ENCODE peak calls at places on chromosomes 5 and 9, in five cellular contexts. V, P, L, I and Z are unnamed samples.
A peak's percentile ranks its signal among the peaks of the same experiment; 100 is the strongest.

GRCh38 chr9:91710148-91710547 is 239.9 kb downstream of the ROR2 start:
- DNase-seq in I (no peak), V (no peak), L (no peak), P (no peak), Z (no peak)

GRCh38 chr5:41270423-41271251 is 57.3 kb upstream of the C6 start:
- DNase-seq in V (peak; percentile 43), I (no peak), L (peak; percentile 67), P (no peak), Z (peak; percentile 71)

GRCh38 chr9:107491081-107492053 is 1.8 kb upstream of the KLF4 start:
- DNase-seq in I (no peak), V (no peak), P (no peak), L (peak; percentile 65), Z (peak; percentile 53)

GRCh38 chr9:103902263-103902662 is 191.8 kb upstream of the SMC2 start:
- DNase-seq in I (no peak), V (no peak), P (no peak), L (no peak), Z (no peak)

GRCh38 chr5:140341591-140341990 is 4.8 kb downstream of the HBEGF start:
- DNase-seq in V (no peak), L (no peak), P (no peak), I (no peak), Z (no peak)

GRCh38 chr5:72146056-72146455 is 38.8 kb downstream of the MAP1B start:
- DNase-seq in P (no peak), I (no peak), V (no peak), L (no peak), Z (no peak)

GRCh38 chr5:68456756-68457217 is 241.2 kb downstream of the PIK3R1 start:
- DNase-seq in L (no peak), I (no peak), V (peak; percentile 20), P (no peak), Z (no peak)

GRCh38 chr9:32468740-32469139 is 57.3 kb downstream of the RIGI start:
- DNase-seq in I (no peak), V (no peak), L (no peak), P (no peak), Z (no peak)

GRCh38 chr5:135307143-135307903 is 91.7 kb downstream of the MACROH2A1 start:
- DNase-seq in L (peak; percentile 74), P (no peak), V (no peak), I (no peak), Z (peak; percentile 80)

GRCh38 chr9:105360344-105360743 is 87.5 kb upstream of the FSD1L start:
- DNase-seq in V (no peak), L (no peak), I (no peak), P (no peak), Z (no peak)

GRCh38 chr9:34671307-34671706 is 8.8 kb upstream of the CCL27 start:
- DNase-seq in V (no peak), I (no peak), P (no peak), L (no peak), Z (no peak)

GRCh38 chr5:151709109-151709735 is 22.5 kb upstream of the SPARC start:
- DNase-seq in P (no peak), V (no peak), L (no peak), I (no peak), Z (no peak)

GRCh38 chr5:124764992-124765611 is 18.7 kb upstream of the ZNF608 start:
- DNase-seq in V (peak; percentile 56), L (no peak), I (no peak), P (no peak), Z (no peak)

DNA sequence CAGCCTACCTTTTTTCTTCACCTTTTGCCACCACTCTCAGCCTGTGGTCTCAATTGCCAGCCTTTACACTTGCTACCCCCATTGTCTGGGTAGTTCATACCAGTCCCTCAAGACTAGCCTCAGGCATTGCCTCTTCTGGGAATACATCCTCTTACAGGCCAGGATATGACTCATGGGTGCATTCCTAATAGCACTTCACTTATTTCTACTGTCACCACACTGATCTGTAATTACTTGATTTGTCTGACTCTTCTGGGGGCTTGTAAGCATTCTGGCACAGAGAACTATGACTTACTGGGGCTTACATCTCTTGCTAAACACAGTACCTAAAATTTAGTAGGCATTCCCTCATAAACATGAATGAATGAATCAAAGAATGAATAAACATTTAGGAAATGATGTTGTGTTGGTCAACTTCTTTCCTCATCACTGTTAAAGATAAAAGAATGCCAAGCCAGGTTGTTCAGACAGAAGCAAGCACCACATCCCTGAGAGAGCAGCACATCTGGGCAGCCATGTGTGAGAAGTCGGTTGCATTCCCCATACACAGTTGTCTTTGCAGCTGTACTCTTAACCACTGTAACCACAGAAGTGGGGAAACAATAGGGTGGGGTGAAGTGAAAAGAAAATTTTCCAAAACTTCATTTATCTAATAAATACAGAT is 27.6 kb downstream of the IL7R start:
- DNase-seq in P (no peak), L (no peak), V (no peak), I (no peak), Z (no peak)
- H3K4me1 ChIP-seq in P (peaks cover 19% of the 10 kb centered on the region), L (peaks cover 3% of the 10 kb centered on the region), V (no peaks in the 10 kb centered on the region), I (peaks cover 15% of the 10 kb centered on the region), Z (no peaks in the 10 kb centered on the region)

GRCh38 chr5:149386166-149386565 is 7.1 kb upstream of the IL17B start:
- DNase-seq in V (no peak), L (no peak), P (no peak), I (no peak), Z (no peak)
- H3K4me3 ChIP-seq in V (no peak overlapping the region), L (no peak overlapping the region), P (no peak overlapping the region), I (no peak overlapping the region), Z (no peak overlapping the region)

DNA sequence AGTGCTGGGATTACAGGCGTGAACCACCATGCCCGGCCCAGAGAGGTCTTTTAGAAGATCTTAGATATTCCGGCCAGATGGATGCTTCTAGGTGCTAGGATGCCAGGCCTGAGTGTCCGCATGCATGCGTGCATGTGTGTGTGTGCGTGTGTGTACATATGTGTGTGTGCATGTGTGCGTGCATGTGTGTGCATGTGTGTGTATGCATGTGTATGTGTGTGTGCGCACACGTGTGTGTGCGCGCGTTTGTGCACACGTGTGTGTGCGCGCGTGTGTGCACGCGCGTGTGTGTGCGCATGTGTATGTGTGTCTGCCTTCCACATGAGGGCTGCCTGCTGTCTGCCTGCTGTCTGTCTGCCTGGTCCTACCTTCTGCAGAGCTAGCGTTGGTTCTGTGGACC is 88.0 kb upstream of the FCN2 start:
- DNase-seq in I (no peak), V (no peak), P (no peak), L (no peak), Z (no peak)
- H3K36me3 ChIP-seq in I (no peaks in the 10 kb centered on the region), V (no peaks in the 10 kb centered on the region), P (no peaks in the 10 kb centered on the region), L (no peaks in the 10 kb centered on the region), Z (no peaks in the 10 kb centered on the region)

GRCh38 chr5:96720408-96720807 is 58.2 kb downstream of the CAST start:
- DNase-seq in P (no peak), V (no peak), I (no peak), L (no peak), Z (peak; percentile 37)
- H3K4me1 ChIP-seq in P (peaks cover 20% of the 10 kb centered on the region), V (peaks cover 11% of the 10 kb centered on the region), I (peaks cover 4% of the 10 kb centered on the region), L (peaks cover 4% of the 10 kb centered on the region), Z (no peaks in the 10 kb centered on the region)

DNA sequence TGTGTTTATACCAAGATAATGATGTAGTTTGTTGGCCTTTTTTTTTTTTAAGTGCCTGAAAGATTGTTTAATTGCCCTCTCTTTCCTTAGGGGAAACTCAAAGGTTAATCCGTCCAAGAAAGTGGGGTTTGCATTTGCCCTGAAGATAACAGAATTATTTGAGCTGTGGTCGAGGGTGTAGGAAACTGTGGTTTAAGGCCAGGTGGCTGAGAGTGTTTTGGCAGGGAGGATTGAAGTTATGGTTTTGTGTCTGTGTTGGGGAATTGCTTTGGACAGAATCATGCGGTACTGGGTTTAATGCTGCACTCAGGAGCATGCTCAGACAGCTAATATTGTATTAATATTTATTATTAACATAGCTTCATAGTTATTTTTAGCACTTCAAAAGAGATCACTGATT is 509.8 kb downstream of the EBF1 start:
- DNase-seq in I (no peak), P (no peak), V (no peak), L (no peak), Z (no peak)
- H3K4me3 ChIP-seq in I (no peak overlapping the region), P (no peak overlapping the region), V (no peak overlapping the region), L (no peak overlapping the region), Z (no peak overlapping the region)

DNA sequence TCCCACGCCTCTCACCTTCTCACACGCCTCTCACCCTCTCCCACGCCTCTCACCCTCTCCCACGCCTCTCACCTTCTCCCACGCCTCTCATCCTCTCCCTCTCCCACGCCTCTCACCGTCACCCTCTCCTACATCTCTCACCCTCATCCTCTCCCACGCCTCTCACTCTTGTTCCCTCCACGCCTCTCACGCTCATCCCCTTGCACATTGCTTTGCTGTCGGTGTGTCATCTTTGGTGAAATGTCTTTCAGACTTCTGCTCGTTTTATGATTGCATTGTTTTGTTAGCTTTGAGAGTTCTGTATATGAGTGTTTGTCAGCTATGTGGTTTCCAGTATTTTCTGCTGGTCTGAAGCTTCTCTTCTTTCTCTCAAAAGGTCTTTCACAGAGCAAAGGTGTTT is 102.7 kb downstream of the EHMT1 start:
- DNase-seq in P (no peak), V (no peak), L (no peak), I (no peak), Z (no peak)
- H3K36me3 ChIP-seq in P (peaks cover 31% of the 10 kb centered on the region), V (peaks cover 36% of the 10 kb centered on the region), L (peaks cover 39% of the 10 kb centered on the region), I (peaks cover 21% of the 10 kb centered on the region), Z (peaks cover 6% of the 10 kb centered on the region)

GRCh38 chr5:159947708-159948358 is 31.6 kb downstream of the ADRA1B start:
- DNase-seq in L (no peak), V (no peak), I (no peak), P (no peak), Z (no peak)

GRCh38 chr5:159943331-159943730 is 27.0 kb downstream of the ADRA1B start:
- DNase-seq in I (no peak), P (no peak), V (no peak), L (no peak), Z (no peak)

DNA sequence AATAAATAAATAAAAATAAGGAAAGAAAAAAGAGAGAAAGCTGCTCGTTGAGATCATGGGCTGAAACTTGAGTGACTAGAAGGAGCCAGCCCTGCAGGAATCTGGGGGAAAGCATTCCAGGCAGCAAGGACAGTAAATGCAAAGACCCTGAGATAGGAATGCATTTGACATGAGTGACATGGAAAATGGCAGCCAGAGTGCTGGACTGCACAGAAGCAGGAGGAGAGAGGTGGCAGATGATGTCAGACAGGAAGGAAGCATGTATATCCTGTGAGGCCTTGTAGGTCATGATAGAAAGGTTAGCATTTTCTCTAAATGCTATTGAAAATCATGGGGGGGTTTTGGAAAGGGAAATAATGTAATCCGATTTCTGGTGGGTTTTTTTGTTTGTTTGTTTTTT is 29.1 kb downstream of the ADRA1B start:
- DNase-seq in L (no peak), I (no peak), V (no peak), P (no peak), Z (no peak)
- H3K4me1 ChIP-seq in L (no peaks in the 10 kb centered on the region), I (no peaks in the 10 kb centered on the region), V (peaks cover 6% of the 10 kb centered on the region), P (no peaks in the 10 kb centered on the region), Z (no peaks in the 10 kb centered on the region)